ENCODE peak calls at places on chromosomes 16 and 17, in six cellular contexts. B is heart right ventricle, I is A549, T is uterus, S is PC-9, G is lower lobe of right lung. Z is an unnamed sample.
A peak's percentile ranks its signal among the peaks of the same experiment; 100 is the strongest.

GRCh38 chr16:27417047-27417671 is 15.2 kb downstream of the IL21R start:
- DNase-seq in B (no peak), I (no peak), T (no peak), S (no peak), G (no peak), Z (no peak)

GRCh38 chr16:72369273-72369672 is 197.3 kb upstream of the PMFBP1 start:
- DNase-seq in B (no peak), I (no peak), T (no peak), S (no peak), G (no peak), Z (no peak)

GRCh38 chr16:11395949-11396240 is 50.6 kb downstream of the RMI2 start:
- DNase-seq in B (no peak), I (no peak), T (no peak), S (no peak), G (peak; percentile 38), Z (no peak)

GRCh38 chr17:65750678-65751077 is 189.2 kb upstream of the AXIN2 start:
- DNase-seq in B (peak; percentile 56), I (peak; percentile 91), T (peak; percentile 68), S (peak; percentile 82), G (peak; percentile 80), Z (peak; percentile 45)

GRCh38 chr17:75155191-75155601 is 884 bp upstream of the JPT1 start:
- DNase-seq in B (no peak), I (no peak), T (no peak), S (no peak), G (no peak), Z (no peak)

GRCh38 chr16:12340151-12340733 is 363.7 kb downstream of the SNX29 start:
- DNase-seq in B (no peak), I (peak; percentile 51), T (no peak), S (peak; percentile 14), G (no peak), Z (no peak)

GRCh38 chr17:28112199-28112995 is 69.9 kb downstream of the NLK start:
- DNase-seq in B (no peak), I (no peak), T (no peak), S (no peak), G (no peak), Z (no peak)

GRCh38 chr17:81329927-81330883 is 35.1 kb upstream of the SLC38A10 start:
- DNase-seq in B (no peak), I (peak; percentile 71), T (no peak), S (peak; percentile 75), G (no peak), Z (no peak)

GRCh38 chr16:29857133-29857760 is 5.8 kb downstream of the CDIPT start:
- DNase-seq in B (no peak), I (no peak), T (no peak), S (no peak), G (no peak), Z (no peak)

GRCh38 chr17:72662827-72663190 is 429.7 kb downstream of the SLC39A11 start:
- DNase-seq in B (no peak), I (no peak), T (no peak), S (no peak), G (no peak), Z (no peak)

GRCh38 chr16:89268987-89269735 is 51.7 kb downstream of the ZNF778 start:
- DNase-seq in B (no peak), I (no peak), T (no peak), S (no peak), G (no peak), Z (no peak)

GRCh38 chr16:54926166-54926838 is 4.4 kb upstream of the IRX5 start:
- DNase-seq in B (no peak), I (no peak), T (no peak), S (no peak), G (no peak), Z (no peak)

GRCh38 chr17:12047977-12048376 is 27.3 kb downstream of the MAP2K4 start:
- DNase-seq in B (no peak), I (peak; percentile 19), T (no peak), S (peak; percentile 15), G (no peak), Z (no peak)

GRCh38 chr17:14793237-14793636 is 471.9 kb downstream of the PMP22 start:
- DNase-seq in B (no peak), I (no peak), T (no peak), S (no peak), G (no peak), Z (no peak)

GRCh38 chr17:80780381-80781187 is 211.1 kb upstream of the CHMP6 start:
- DNase-seq in B (no peak), I (no peak), T (no peak), S (no peak), G (no peak), Z (no peak)

GRCh38 chr16:55640714-55641327 is 15.0 kb upstream of the SLC6A2 start:
- DNase-seq in B (no peak), I (no peak), T (no peak), S (no peak), G (no peak), Z (no peak)

GRCh38 chr16:31785126-31785525 is 88.5 kb upstream of the ZNF267 start:
- DNase-seq in B (no peak), I (no peak), T (no peak), S (no peak), G (no peak), Z (no peak)

GRCh38 chr16:82156761-82157654 is 13.0 kb downstream of the MPHOSPH6 start:
- DNase-seq in B (no peak), I (no peak), T (peak; percentile 27), S (no peak), G (no peak), Z (no peak)

GRCh38 chr17:60135951-60136666 is 13.7 kb upstream of the CA4 start:
- DNase-seq in B (no peak), I (no peak), T (no peak), S (no peak), G (peak; percentile 37), Z (no peak)

GRCh38 chr16:53219795-53220194 is 165.0 kb downstream of the CHD9 start:
- DNase-seq in B (no peak), I (peak; percentile 27), T (no peak), S (no peak), G (no peak), Z (no peak)

GRCh38 chr16:11913425-11914079 is 2.2 kb downstream of the GSPT1 start:
- DNase-seq in B (no peak), I (peak; percentile 19), T (no peak), S (no peak), G (no peak), Z (peak; percentile 43)

GRCh38 chr17:14011740-14012405 is 57.4 kb upstream of the COX10 start:
- DNase-seq in B (peak; percentile 16), I (no peak), T (no peak), S (no peak), G (no peak), Z (no peak)

GRCh38 chr16:31113420-31114124 is 3.9 kb upstream of the KAT8 start:
- DNase-seq in B (no peak), I (no peak), T (no peak), S (no peak), G (no peak), Z (no peak)

GRCh38 chr17:64975318-64976087 is 56.2 kb upstream of the LRRC37A3 start:
- DNase-seq in B (peak; percentile 93), I (peak; percentile 98), T (peak; percentile 97), S (peak; percentile 98), G (peak; percentile 97), Z (peak; percentile 96)

GRCh38 chr17:27322026-27322425 is 28.1 kb downstream of the WSB1 start:
- DNase-seq in B (no peak), I (no peak), T (no peak), S (no peak), G (no peak), Z (no peak)

DNA sequence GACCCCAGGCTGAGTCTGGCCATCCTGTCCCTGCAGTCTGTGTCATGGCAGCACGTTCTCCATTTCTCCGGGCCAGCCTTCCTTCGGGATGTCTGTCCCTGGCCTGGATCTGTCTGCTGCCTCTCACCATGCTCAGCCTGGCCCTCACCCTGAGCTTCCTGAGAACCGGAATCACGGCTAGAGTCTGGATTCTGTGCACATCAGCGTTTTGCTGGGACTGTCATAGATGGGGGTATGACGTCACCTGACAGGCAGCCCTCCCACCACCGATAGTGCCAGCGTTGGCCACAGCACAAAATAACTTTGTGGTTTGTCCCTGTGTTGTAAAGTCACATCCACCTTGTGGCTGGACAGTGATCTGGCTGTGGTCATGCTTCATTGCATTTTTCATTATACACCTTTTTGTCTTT is 59.2 kb downstream of the B9D1 start:
- DNase-seq in B (no peak), I (no peak), T (no peak), S (no peak), G (no peak), Z (no peak)
- H3K4me1 ChIP-seq in B (peaks cover 79% of the 10 kb centered on the region), I (no peaks in the 10 kb centered on the region), T (peaks cover 5% of the 10 kb centered on the region), S (no peaks in the 10 kb centered on the region), G (peaks cover 86% of the 10 kb centered on the region), Z (peaks cover 18% of the 10 kb centered on the region)

DNA sequence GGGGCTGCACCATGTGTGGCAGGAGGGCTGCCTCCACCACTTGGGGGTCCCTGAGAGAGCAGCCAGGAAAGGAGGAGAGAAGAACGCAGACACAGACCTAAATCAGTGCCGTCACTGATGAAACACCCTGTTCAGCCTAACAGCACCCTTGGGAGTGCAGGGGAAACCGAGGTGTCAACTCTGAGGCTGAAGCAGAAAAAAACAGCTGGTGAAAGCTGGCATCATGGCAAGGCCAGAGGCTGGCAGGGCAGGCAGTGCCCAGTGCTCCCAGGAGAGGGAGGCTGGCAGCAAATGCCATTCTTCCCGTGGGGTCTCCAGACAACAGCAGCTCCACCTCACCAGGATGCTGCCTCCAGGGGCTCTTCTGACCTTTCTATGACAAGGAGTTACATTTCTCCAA is 23.1 kb downstream of the SPHK1 start:
- DNase-seq in B (no peak), I (no peak), T (no peak), S (no peak), G (peak; percentile 20), Z (no peak)
- H3K4me1 ChIP-seq in B (peaks cover 80% of the 10 kb centered on the region), I (no peaks in the 10 kb centered on the region), T (no peaks in the 10 kb centered on the region), S (no peaks in the 10 kb centered on the region), G (no peaks in the 10 kb centered on the region), Z (no peaks in the 10 kb centered on the region)

GRCh38 chr17:82887255-82888164 is 47.7 kb upstream of the ZNF750 start:
- DNase-seq in B (no peak), I (no peak), T (no peak), S (no peak), G (no peak), Z (no peak)

GRCh38 chr17:82882715-82883446 is 43.1 kb upstream of the ZNF750 start:
- DNase-seq in B (no peak), I (no peak), T (no peak), S (no peak), G (peak; percentile 85), Z (peak; percentile 78)

GRCh38 chr17:82884341-82884871 is 44.6 kb upstream of the ZNF750 start:
- DNase-seq in B (peak; percentile 59), I (no peak), T (no peak), S (no peak), G (no peak), Z (no peak)

GRCh38 chr17:82883461-82884031 is 43.7 kb upstream of the ZNF750 start:
- DNase-seq in B (no peak), I (no peak), T (no peak), S (no peak), G (no peak), Z (no peak)

DNA sequence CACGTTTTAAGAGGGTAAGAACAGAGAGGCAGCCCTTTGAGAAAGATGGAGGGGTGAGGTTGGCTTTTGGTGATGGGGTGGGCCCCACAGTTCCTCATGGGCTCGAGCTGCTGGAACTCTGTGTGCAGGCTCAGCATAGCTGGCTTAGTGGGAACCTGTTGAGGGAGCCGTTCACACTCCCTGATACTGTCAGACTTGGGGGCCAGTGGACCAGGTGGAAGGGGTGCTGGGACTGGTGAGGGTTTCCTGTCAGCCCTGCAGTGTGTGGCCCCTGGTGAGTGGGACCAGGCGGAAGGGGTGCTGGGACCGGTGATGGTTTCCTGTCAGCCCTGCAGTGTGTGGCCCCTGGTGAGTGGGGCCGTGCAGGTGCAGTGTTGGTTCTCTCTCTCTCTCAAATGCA is 45.1 kb upstream of the ZNF750 start:
- DNase-seq in B (no peak), I (no peak), T (no peak), S (no peak), G (no peak), Z (no peak)
- H3K4me1 ChIP-seq in B (peaks cover 56% of the 10 kb centered on the region), I (no peaks in the 10 kb centered on the region), T (no peaks in the 10 kb centered on the region), S (peaks cover 45% of the 10 kb centered on the region), G (peaks cover 68% of the 10 kb centered on the region), Z (peaks cover 54% of the 10 kb centered on the region)

GRCh38 chr16:66521227-66521626 is 28.7 kb downstream of the TK2 start:
- DNase-seq in B (no peak), I (no peak), T (no peak), S (no peak), G (no peak), Z (no peak)
- H3K4me1 ChIP-seq in B (peaks cover 94% of the 10 kb centered on the region), I (peaks cover 22% of the 10 kb centered on the region), T (peaks cover 12% of the 10 kb centered on the region), S (peaks cover 56% of the 10 kb centered on the region), G (peaks cover 93% of the 10 kb centered on the region), Z (peaks cover 82% of the 10 kb centered on the region)

Z was measured in effector memory CD4-positive, alpha-beta T cell.